ENCODE peak calls at places on chromosomes 12 and 14, in four cellular contexts. One of them, this sample, is unnamed.

GRCh38 chr14:90024910-90025309 is 36.9 kb upstream of the KCNK13 start:
- DNase-seq in T-helper 2 cell treated with Interferon-gamma antibody and Interleukin-4, amounts not matched to agents 5 μg/mL and 100 μg/mL, for 36 hours: no peak
- DNase-seq in thoracic aorta: no peak
- DNase-seq in foreskin fibroblast: no peak
- DNase-seq in this sample: no peak

GRCh38 chr14:32629146-32629545 is 300.0 kb downstream of the AKAP6 start:
- DNase-seq in thoracic aorta: no peak
- DNase-seq in foreskin fibroblast: no peak
- DNase-seq in T-helper 2 cell treated with Interferon-gamma antibody and Interleukin-4, amounts not matched to agents 5 μg/mL and 100 μg/mL, for 36 hours: no peak
- DNase-seq in this sample: no peak

GRCh38 chr14:80867091-80867490 is 74.4 kb downstream of the CEP128 start:
- DNase-seq in foreskin fibroblast: peak; percentile 19
- DNase-seq in thoracic aorta: no peak
- DNase-seq in T-helper 2 cell treated with Interferon-gamma antibody and Interleukin-4, amounts not matched to agents 5 μg/mL and 100 μg/mL, for 36 hours: no peak
- DNase-seq in this sample: peak; percentile 15

GRCh38 chr12:75938189-75938588 is 93.4 kb downstream of the PHLDA1 start:
- DNase-seq in thoracic aorta: no peak
- DNase-seq in foreskin fibroblast: no peak
- DNase-seq in T-helper 2 cell treated with Interferon-gamma antibody and Interleukin-4, amounts not matched to agents 5 μg/mL and 100 μg/mL, for 36 hours: no peak
- DNase-seq in this sample: no peak

GRCh38 chr12:5191803-5192538 is 148.3 kb downstream of the KCNA5 start:
- DNase-seq in foreskin fibroblast: no peak
- DNase-seq in thoracic aorta: no peak
- DNase-seq in T-helper 2 cell treated with Interferon-gamma antibody and Interleukin-4, amounts not matched to agents 5 μg/mL and 100 μg/mL, for 36 hours: no peak
- DNase-seq in this sample: no peak

GRCh38 chr12:16583991-16584745 is 21.8 kb downstream of the LMO3 start:
- DNase-seq in thoracic aorta: no peak
- DNase-seq in foreskin fibroblast: peak; percentile 7
- DNase-seq in T-helper 2 cell treated with Interferon-gamma antibody and Interleukin-4, amounts not matched to agents 5 μg/mL and 100 μg/mL, for 36 hours: no peak
- DNase-seq in this sample: peak; percentile 69

GRCh38 chr12:42663621-42664020 is 74.1 kb upstream of the PRICKLE1 start:
- DNase-seq in thoracic aorta: no peak
- DNase-seq in foreskin fibroblast: no peak
- DNase-seq in T-helper 2 cell treated with Interferon-gamma antibody and Interleukin-4, amounts not matched to agents 5 μg/mL and 100 μg/mL, for 36 hours: no peak
- DNase-seq in this sample: no peak

GRCh38 chr14:55458800-55459577 is 18.6 kb upstream of the TBPL2 start:
- DNase-seq in foreskin fibroblast: peak; percentile 55
- DNase-seq in thoracic aorta: no peak
- DNase-seq in T-helper 2 cell treated with Interferon-gamma antibody and Interleukin-4, amounts not matched to agents 5 μg/mL and 100 μg/mL, for 36 hours: no peak
- DNase-seq in this sample: peak; percentile 33

GRCh38 chr14:78358631-78359030 is 188.5 kb downstream of the NRXN3 start:
- DNase-seq in thoracic aorta: no peak
- DNase-seq in foreskin fibroblast: no peak
- DNase-seq in T-helper 2 cell treated with Interferon-gamma antibody and Interleukin-4, amounts not matched to agents 5 μg/mL and 100 μg/mL, for 36 hours: no peak
- DNase-seq in this sample: no peak

GRCh38 chr12:51622564-51622963 is 31.5 kb downstream of the SCN8A start:
- DNase-seq in T-helper 2 cell treated with Interferon-gamma antibody and Interleukin-4, amounts not matched to agents 5 μg/mL and 100 μg/mL, for 36 hours: no peak
- DNase-seq in foreskin fibroblast: peak; percentile 77
- DNase-seq in thoracic aorta: no peak
- DNase-seq in this sample: no peak

GRCh38 chr12:55659486-55660385 is 23.0 kb downstream of the OR10P1 start:
- DNase-seq in thoracic aorta: no peak
- DNase-seq in foreskin fibroblast: peak; percentile 61
- DNase-seq in T-helper 2 cell treated with Interferon-gamma antibody and Interleukin-4, amounts not matched to agents 5 μg/mL and 100 μg/mL, for 36 hours: no peak
- DNase-seq in this sample: peak; percentile 9

This sample was measured in HS-5.